ENCODE peak calls at places on chromosomes 4 and X, in five cellular contexts. E is EL, D is GM13976, O is foreskin keratinocyte, M is stomach. H is an unnamed sample.

GRCh38 chrX:38563006-38563405 is 1.7 kb downstream of the TSPAN7 start:
- DNase-seq in E (no peak), D (no peak), O (no peak), M (no peak), H (no peak)

GRCh38 chr4:150722908-150723362 is 141.0 kb downstream of the MAB21L2 start:
- DNase-seq in E (no peak), D (no peak), O (peak), M (peak), H (no peak)

GRCh38 chr4:40316333-40316781 is 18.8 kb upstream of the CHRNA9 start:
- DNase-seq in E (peak), D (peak), O (peak), M (no peak), H (no peak)

GRCh38 chrX:3346436-3347329 is at the start of gene MXRA5:
- DNase-seq in E (peak), D (no peak), O (peak), M (no peak), H (no peak)

GRCh38 chr4:109302366-109303140 is at the start of gene COL25A1:
- DNase-seq in E (peak), D (peak), O (peak), M (peak), H (no peak)

GRCh38 chr4:174697164-174697563 is 131.9 kb downstream of the GLRA3 start:
- DNase-seq in E (no peak), D (no peak), O (no peak), M (no peak), H (no peak)

GRCh38 chr4:84719115-84719514 is 136.2 kb downstream of the CDS1 start:
- DNase-seq in E (no peak), D (no peak), O (no peak), M (no peak), H (no peak)

GRCh38 chrX:53290441-53291041 is 9.2 kb upstream of the IQSEC2 start:
- DNase-seq in E (no peak), D (no peak), O (no peak), M (no peak), H (no peak)

GRCh38 chrX:70434352-70434866 is 10.2 kb upstream of the DLG3 start:
- DNase-seq in E (peak), D (peak), O (peak), M (peak), H (no peak)

GRCh38 chrX:112651766-112652165 is 28.0 kb downstream of the LHFPL1 start:
- DNase-seq in E (no peak), D (no peak), O (no peak), M (no peak), H (no peak)

GRCh38 chr4:123632646-123633045 is 236.1 kb downstream of the SPRY1 start:
- DNase-seq in E (no peak), D (no peak), O (no peak), M (no peak), H (no peak)

GRCh38 chr4:138804705-138805104 is 210.9 kb upstream of the NOCT start:
- DNase-seq in E (no peak), D (no peak), O (no peak), M (no peak), H (no peak)

GRCh38 chr4:38567448-38567847 is 96.6 kb upstream of the KLF3 start:
- DNase-seq in E (peak), D (no peak), O (peak), M (no peak), H (peak)

GRCh38 chr4:83285022-83285387 is 407 bp upstream of the COQ2 start:
- DNase-seq in E (peak), D (peak), O (no peak), M (no peak), H (no peak)

GRCh38 chrX:154758696-154759095 is 4.0 kb upstream of the DKC1 start:
- DNase-seq in E (no peak), D (no peak), O (no peak), M (no peak), H (no peak)

GRCh38 chr4:3346146-3346545 is 53.3 kb downstream of the RGS12 start:
- DNase-seq in E (peak), D (peak), O (peak), M (peak), H (peak)

GRCh38 chr4:11428701-11429571 is at the start of gene HS3ST1:
- DNase-seq in E (no peak), D (peak), O (peak), M (peak), H (peak)

GRCh38 chr4:11898796-11899195 is 470.1 kb upstream of the HS3ST1 start:
- DNase-seq in E (no peak), D (no peak), O (no peak), M (no peak), H (no peak)

GRCh38 chrX:132443736-132444135 is 45.1 kb downstream of the MBNL3 start:
- DNase-seq in E (no peak), D (no peak), O (no peak), M (no peak), H (no peak)

GRCh38 chr4:127888559-127888958 is 7.9 kb downstream of the PLK4 start:
- DNase-seq in E (no peak), D (no peak), O (no peak), M (no peak), H (no peak)

GRCh38 chr4:75254745-75255144 is 259.5 kb downstream of the RCHY1 start:
- DNase-seq in E (no peak), D (no peak), O (no peak), M (no peak), H (no peak)

GRCh38 chr4:98484031-98484430 is 174.4 kb downstream of the TSPAN5 start:
- DNase-seq in E (peak), D (no peak), O (peak), M (no peak), H (peak)

GRCh38 chr4:24186466-24186865 is 296.6 kb upstream of the PPARGC1A start:
- DNase-seq in E (no peak), D (no peak), O (no peak), M (no peak), H (no peak)

GRCh38 chrX:14291626-14292025 is 237.7 kb upstream of the GLRA2 start:
- DNase-seq in E (no peak), D (no peak), O (no peak), M (no peak), H (no peak)

GRCh38 chr4:5079581-5079980 is 28.3 kb downstream of the STK32B start:
- DNase-seq in E (peak), D (no peak), O (no peak), M (no peak), H (no peak)

GRCh38 chrX:153782324-153782723 is 1.5 kb downstream of the SRPK3 start:
- DNase-seq in E (no peak), D (no peak), O (no peak), M (no peak), H (no peak)

GRCh38 chrX:95058815-95059214 is 1384.8 kb downstream of the FAM133A start:
- DNase-seq in E (peak), D (no peak), O (no peak), M (no peak), H (no peak)

GRCh38 chr4:110959041-110959643 is 336.3 kb upstream of the PITX2 start:
- DNase-seq in E (peak), D (no peak), O (peak), M (no peak), H (no peak)

GRCh38 chrX:1323315-1323714 is 13.3 kb upstream of the IL3RA start:
- DNase-seq in E (peak), D (peak), O (no peak), M (peak), H (no peak)

GRCh38 chr4:16129336-16129735 is 45.5 kb upstream of the PROM1 start:
- DNase-seq in E (no peak), D (no peak), O (no peak), M (peak), H (no peak)

GRCh38 chr4:26281876-26282275 is 38.9 kb upstream of the RBPJ start:
- DNase-seq in E (peak), D (no peak), O (no peak), M (no peak), H (no peak)

GRCh38 chrX:30483996-30484395 is 93.6 kb downstream of the TASL start:
- DNase-seq in E (no peak), D (no peak), O (no peak), M (no peak), H (no peak)

GRCh38 chr4:118732591-118733330 is 47.6 kb downstream of the METTL14 start:
- DNase-seq in E (peak), D (no peak), O (no peak), M (no peak), H (no peak)

GRCh38 chrX:39418936-39419659 is 617.8 kb downstream of the MID1IP1 start:
- DNase-seq in E (no peak), D (no peak), O (no peak), M (peak), H (no peak)

GRCh38 chr4:137819964-137820383 is 287.7 kb upstream of the PCDH18 start:
- DNase-seq in E (peak), D (peak), O (peak), M (no peak), H (peak)

H was measured in epithelial cell of prostate.